ENCODE peak calls at places on chromosomes 5 and 9, in seven cellular contexts. P, U, X, W, C, V and A are unnamed samples.

GRCh38 chr9:98118640-98119601 is at the start of gene TRIM14:
- DNase-seq in W (no peak), C (peak), X (peak), U (peak), V (no peak), P (peak), A (peak)

GRCh38 chr5:16577677-16578076 is 39.1 kb downstream of the RETREG1 start:
- DNase-seq in W (no peak), X (no peak), P (no peak), U (no peak), C (no peak), V (no peak), A (no peak)

GRCh38 chr5:97854871-97855762 is 672.1 kb upstream of the RIOK2 start:
- DNase-seq in X (no peak), V (no peak), C (peak), W (no peak), U (no peak), P (no peak), A (no peak)

GRCh38 chr5:108324886-108325285 is 57.0 kb downstream of the FBXL17 start:
- DNase-seq in P (no peak), C (no peak), W (no peak), V (no peak), X (no peak), U (no peak), A (no peak)

GRCh38 chr5:97478513-97478912 is 295.5 kb upstream of the RIOK2 start:
- DNase-seq in P (no peak), C (no peak), U (no peak), V (no peak), W (no peak), X (no peak), A (no peak)

GRCh38 chr5:128844354-128844923 is 120.8 kb upstream of the SLC27A6 start:
- DNase-seq in X (no peak), V (no peak), P (no peak), C (no peak), U (peak), W (no peak), A (no peak)

GRCh38 chr9:20624201-20625002 is 2.1 kb upstream of the MLLT3 start:
- DNase-seq in U (peak), W (no peak), C (peak), P (peak), V (no peak), X (peak), A (peak)

GRCh38 chr9:22030101-22030598 is 21.0 kb upstream of the CDKN2B start:
- DNase-seq in V (no peak), C (no peak), U (no peak), P (peak), W (no peak), X (no peak), A (no peak)

GRCh38 chr5:151612689-151613427 is 21.7 kb upstream of the FAT2 start:
- DNase-seq in X (no peak), P (no peak), W (no peak), C (no peak), V (no peak), U (peak), A (no peak)

GRCh38 chr9:130010151-130010988 is 32.6 kb downstream of the FNBP1 start:
- DNase-seq in X (no peak), V (no peak), P (no peak), U (no peak), C (no peak), W (no peak), A (no peak)

GRCh38 chr5:83927140-83927733 is 206.6 kb upstream of the HAPLN1 start:
- DNase-seq in C (peak), V (peak), X (peak), P (no peak), U (peak), W (no peak), A (peak)

GRCh38 chr5:52884453-52884852 is 96.7 kb downstream of the ITGA1 start:
- DNase-seq in U (no peak), C (no peak), X (no peak), W (no peak), V (no peak), P (no peak), A (no peak)

GRCh38 chr5:26700759-26701384 is 337.5 kb downstream of the CDH9 start:
- DNase-seq in U (peak), P (no peak), X (no peak), V (no peak), C (peak), W (no peak), A (peak)

GRCh38 chr9:22067196-22067595 is 58.1 kb upstream of the CDKN2B start:
- DNase-seq in C (no peak), P (no peak), W (no peak), X (no peak), U (no peak), V (no peak), A (no peak)

GRCh38 chr5:132294728-132295504 is 722 bp downstream of the SLC22A4 start:
- DNase-seq in V (no peak), X (peak), P (peak), W (peak), U (peak), C (peak), A (peak)

GRCh38 chr5:6832272-6832671 is 119.0 kb downstream of the TENT4A start:
- DNase-seq in W (no peak), C (no peak), X (no peak), P (no peak), V (no peak), U (no peak), A (no peak)

DNA sequence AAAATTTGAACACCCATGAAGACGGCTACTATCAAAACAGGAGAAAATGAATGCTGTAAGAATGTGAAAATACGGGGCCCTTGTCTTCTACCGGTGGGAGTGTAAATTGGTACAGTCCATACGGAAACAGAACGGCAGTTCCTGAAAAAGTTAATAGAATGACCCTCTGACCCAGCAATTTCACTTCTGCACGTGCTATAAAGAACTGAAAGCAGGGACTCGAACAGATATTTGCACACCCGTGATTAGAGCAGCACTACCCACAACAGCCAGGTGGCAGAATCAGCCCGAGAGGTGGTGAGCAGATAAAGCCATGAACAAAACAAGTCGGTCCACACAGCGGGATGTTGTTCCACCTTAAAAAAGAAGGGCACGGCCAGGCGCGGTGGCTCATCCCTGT is 22.6 kb upstream of the SLC12A7 start:
- DNase-seq in C (no peak), X (no peak), U (no peak), V (no peak), P (no peak), W (no peak), A (no peak)
- TF ChIP-seq CTCF in C (no peak), X (no peak), U (no peak), V (no peak), P (no peak), W (no peak), A (no peak)

DNA sequence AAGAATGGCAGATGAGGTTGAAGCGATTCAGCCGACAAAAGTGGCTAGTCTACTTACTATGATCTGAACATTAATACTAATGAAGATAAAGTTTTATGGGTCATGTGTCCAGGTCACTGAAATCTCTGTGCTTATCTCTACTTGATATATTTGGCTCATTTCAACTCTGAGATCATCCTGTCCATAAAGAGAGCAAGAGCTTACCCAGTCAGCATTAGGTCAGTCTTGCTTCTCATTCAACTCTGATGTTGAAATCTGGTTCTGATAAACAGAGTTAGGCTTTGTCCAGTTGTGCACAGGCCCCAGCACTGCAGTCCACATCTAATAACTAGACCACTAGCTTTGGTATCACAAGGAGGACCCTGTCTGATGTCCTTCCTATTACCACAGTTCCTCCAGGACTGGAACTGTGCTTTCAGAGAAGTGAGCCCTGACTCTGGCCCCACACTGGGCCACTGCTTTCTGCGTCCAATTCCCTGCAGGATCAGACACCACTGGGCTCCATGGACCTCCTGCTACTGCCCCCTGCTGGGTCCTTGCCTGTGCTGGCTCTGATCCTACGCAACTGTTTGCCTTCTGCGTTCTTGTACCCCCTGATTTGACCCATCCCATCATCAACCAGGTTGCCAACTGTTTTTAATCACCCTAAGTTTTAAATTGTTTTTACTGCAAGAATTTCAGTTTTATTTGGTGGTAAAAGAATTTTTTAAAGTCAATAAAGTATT is 23.7 kb upstream of the FAM120A start:
- DNase-seq in U (no peak), P (no peak), V (no peak), W (no peak), X (no peak), C (peak), A (peak)
- TF ChIP-seq CTCF in U (peak), P (peak), V (no peak), W (no peak), X (no peak), C (no peak), A (no peak)

DNA sequence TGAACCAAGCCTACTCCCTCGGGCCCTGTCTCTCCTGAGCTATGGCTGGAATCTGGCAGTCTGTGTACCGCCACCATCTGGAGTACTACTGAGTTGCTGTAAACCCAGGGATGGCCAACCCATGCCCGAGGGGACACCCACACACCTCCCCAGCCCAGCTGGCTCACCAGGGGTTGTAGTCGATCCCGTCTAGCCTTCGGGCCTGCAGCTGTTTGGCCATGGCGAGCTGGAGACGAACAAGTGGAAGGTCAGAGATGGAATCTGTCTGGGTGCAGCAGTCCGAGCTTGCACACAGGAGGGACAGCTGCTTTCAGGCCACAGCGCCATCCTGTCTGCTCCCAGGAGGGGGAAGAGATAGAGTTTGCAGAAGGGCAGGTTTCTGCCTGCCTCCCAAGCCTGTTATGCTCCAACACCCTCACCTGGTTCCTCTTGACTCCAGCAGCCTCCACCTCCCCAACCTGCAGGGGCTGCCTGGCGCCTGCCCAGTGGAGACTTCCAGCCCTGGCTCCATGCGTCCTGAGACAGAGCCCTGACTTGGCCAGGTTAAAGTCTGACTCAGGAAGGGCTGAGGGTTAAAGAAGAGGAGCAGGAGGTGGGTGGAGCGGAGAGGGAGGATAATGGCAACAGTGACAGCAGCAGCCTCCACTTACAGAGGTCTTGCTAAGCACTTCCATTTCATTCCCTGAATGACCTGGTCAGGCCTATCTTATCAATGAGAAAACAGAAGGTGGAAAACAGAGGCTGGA is 15.8 kb upstream of the SPOUT1 start:
- DNase-seq in X (no peak), W (no peak), P (no peak), U (no peak), C (peak), V (no peak), A (peak)
- TF ChIP-seq CTCF in X (no peak), W (peak), P (no peak), U (no peak), C (no peak), V (no peak), A (no peak)

DNA sequence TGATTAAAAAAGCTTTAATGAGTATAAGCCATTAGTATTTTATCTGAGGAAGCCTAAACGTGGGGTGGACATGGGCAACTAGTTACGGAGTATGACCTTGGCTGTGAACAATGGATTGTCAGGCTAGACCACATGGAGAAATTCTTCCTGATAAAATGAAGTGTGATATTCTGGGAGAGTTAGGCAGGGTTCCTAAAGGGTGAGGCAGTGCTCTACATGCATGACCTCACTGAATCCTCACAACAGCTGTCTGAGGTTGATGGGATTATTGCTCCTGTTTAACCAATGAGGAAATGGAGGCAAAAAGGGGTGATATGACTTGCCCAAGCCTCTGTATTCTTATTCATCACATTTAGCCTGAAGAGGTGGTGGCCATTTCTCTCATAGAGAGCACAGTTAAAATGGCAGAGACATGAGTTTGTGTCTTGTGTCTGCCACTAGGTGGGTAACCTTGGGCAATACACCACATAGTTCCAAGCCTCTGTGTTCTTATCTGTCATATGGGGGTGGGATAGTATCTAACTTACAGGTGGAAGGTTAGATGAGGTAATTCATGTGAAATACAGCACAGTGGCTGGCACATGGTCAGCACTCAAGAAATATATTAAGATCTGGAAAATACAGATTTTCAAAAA is 96.1 kb upstream of the NR3C1 start:
- DNase-seq in P (no peak), V (no peak), C (no peak), W (no peak), X (no peak), U (no peak), A (no peak)
- TF ChIP-seq CTCF in P (no peak), V (peak), C (no peak), W (no peak), X (no peak), U (no peak), A (no peak)

DNA sequence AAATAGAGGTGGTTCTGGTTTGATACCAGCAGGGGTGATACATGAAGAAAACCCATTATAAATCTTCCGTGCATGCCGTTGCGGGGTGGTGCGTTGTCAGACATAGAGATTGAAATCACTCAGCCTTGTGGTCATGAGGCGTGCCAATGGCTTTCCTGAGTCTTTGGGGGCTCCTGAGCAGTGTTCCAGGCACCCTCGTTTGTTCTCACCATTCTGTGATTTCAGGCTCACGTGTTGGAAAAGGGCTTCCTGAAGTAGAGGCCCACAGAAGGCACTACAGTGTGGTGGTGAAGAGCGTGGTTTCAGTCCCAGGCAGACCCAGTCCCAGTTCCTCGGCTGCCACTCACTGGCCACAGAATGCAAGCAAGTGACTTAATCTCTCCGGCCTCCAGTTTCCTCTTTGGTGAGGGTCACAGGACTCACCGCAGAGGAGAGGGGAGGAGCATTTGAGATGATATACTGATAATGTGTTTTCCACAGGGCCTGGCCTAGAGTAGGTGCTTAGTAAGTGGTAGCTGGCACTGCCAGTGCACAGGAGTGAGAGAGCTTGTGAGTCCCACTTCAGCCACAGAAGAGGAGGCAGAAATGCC is 20.5 kb upstream of the GLRX start:
- DNase-seq in V (no peak), C (no peak), P (no peak), W (peak), X (peak), U (no peak), A (no peak)
- TF ChIP-seq CTCF in V (no peak), C (no peak), P (no peak), W (no peak), X (peak), U (no peak), A (no peak)

GRCh38 chr9:34633851-34634550 is 3.6 kb downstream of the SIGMAR1 start:
- DNase-seq in U (peak), V (no peak), W (no peak), X (peak), P (no peak), C (peak), A (peak)
- TF ChIP-seq CTCF in U (peak), V (peak), W (peak), X (peak), P (peak), C (peak), A (peak)

GRCh38 chr9:72726951-72727350 is 205.5 kb downstream of the TMC1 start:
- DNase-seq in V (no peak), X (no peak), C (no peak), P (no peak), W (no peak), U (no peak), A (no peak)

GRCh38 chr9:72733896-72734295 is 212.5 kb downstream of the TMC1 start:
- DNase-seq in P (no peak), X (no peak), W (no peak), C (no peak), V (no peak), U (no peak), A (no peak)

GRCh38 chr9:72728031-72728770 is 206.8 kb downstream of the TMC1 start:
- DNase-seq in W (no peak), P (no peak), U (no peak), X (no peak), V (no peak), C (no peak), A (no peak)
- TF ChIP-seq CTCF in W (no peak), P (no peak), U (no peak), X (no peak), V (no peak), C (no peak), A (no peak)

GRCh38 chr9:37784291-37784639 is 599 bp downstream of the EXOSC3 start:
- DNase-seq in P (no peak), C (no peak), W (no peak), U (peak), X (no peak), V (no peak), A (no peak)

GRCh38 chr9:37790096-37790495 is 5.2 kb upstream of the EXOSC3 start:
- DNase-seq in C (no peak), W (no peak), X (no peak), V (no peak), P (no peak), U (no peak), A (no peak)

GRCh38 chr9:37788328-37788727 is 3.5 kb upstream of the EXOSC3 start:
- DNase-seq in X (no peak), P (no peak), C (no peak), U (no peak), W (no peak), V (no peak), A (no peak)

GRCh38 chr9:37787059-37787458 is 2.2 kb upstream of the EXOSC3 start:
- DNase-seq in P (no peak), V (no peak), W (no peak), C (peak), X (no peak), U (no peak), A (no peak)

DNA sequence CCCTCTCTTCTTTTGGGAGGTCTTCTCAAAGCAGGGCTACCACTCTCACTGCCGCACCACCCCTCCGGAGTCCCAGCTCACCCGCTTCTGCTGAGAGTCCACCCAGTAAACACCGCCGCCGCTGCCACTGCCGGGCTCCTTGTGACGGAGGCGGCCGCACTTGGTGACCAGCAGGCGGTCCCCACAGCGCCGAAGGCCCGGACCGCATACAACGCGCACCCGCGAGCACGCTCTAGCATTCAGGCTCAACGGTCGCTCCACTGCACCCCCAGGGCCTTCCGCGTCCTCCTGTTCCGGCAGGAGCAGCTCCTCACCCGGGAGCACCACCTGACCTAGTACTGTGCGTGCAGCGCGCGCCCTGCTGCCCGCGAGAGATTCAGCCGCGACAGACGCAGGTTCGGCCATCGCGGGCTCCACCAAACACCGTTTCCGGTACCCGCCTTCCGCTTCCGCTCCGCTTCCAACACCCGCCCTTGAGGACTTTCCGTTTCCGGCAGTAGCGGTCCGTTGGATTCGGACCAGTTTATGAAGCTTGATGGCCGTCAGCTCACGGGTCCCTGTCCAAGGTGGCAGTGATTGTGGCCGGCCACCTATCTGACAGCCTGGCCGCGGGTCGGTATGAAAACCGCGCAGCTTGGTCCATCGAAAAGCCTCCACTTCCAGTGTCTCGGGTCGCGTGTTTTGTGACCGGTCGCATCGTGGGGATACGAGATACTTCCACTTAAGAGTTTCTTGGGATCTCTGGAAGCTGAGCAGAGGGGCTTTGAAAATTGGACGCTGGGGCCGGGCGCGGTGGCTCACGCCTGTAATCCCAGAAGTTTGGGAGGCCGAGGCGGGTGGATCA is at the start of gene EXOSC3:
- DNase-seq in U (peak), V (peak), W (peak), C (peak), P (peak), X (peak), A (peak)
- TF ChIP-seq CTCF in U (no peak), V (peak), W (no peak), C (no peak), P (no peak), X (no peak), A (no peak)

DNA sequence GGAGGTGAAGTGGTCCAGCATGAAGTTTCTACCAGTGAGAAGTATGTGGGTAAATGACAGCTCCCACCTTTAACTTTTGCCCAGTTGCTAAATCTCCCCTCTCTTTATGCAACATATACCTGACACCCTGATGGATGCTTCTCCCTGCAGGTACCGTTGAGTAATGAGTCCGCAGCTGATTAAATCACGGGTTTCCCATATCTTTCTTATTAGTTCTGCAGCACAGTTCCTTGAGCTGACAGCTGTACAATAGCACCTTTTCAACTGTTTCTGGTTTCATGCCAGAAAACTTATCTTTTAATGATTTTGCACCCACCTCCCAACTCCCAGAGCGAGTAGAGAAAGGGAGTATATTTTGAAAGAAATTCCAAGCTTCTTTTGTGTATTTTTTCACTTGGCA is 161.0 kb upstream of the TUT7 start:
- DNase-seq in X (no peak), V (no peak), P (no peak), U (no peak), C (no peak), W (no peak), A (no peak)
- TF ChIP-seq CTCF in X (no peak), V (no peak), P (no peak), U (no peak), C (no peak), W (no peak), A (no peak)